ENCODE peak calls at places on chromosomes 4 and X, in seven cellular contexts. One of them, this sample, is unnamed.

GRCh38 chr4:32136081-32136787 is 1416.1 kb downstream of the PCDH7 start:
- DNase-seq in gastrocnemius medialis: no peak
- DNase-seq in tibial artery: no peak
- DNase-seq in ovary: no peak
- DNase-seq in GM12878: no peak
- DNase-seq in upper lobe of right lung: no peak
- DNase-seq in left ventricle myocardium inferior: no peak
- DNase-seq in this sample: no peak

GRCh38 chrX:125205918-125206665 is 113.6 kb upstream of the TEX13C start:
- DNase-seq in upper lobe of right lung: no peak
- DNase-seq in ovary: no peak
- DNase-seq in tibial artery: peak; percentile 61
- DNase-seq in left ventricle myocardium inferior: peak; percentile 12
- DNase-seq in gastrocnemius medialis: peak; percentile 8
- DNase-seq in GM12878: no peak
- DNase-seq in this sample: peak; percentile 24

GRCh38 chr4:165133150-165133549 is 20.5 kb upstream of the TMEM192 start:
- DNase-seq in tibial artery: no peak
- DNase-seq in gastrocnemius medialis: no peak
- DNase-seq in ovary: no peak
- DNase-seq in upper lobe of right lung: no peak
- DNase-seq in left ventricle myocardium inferior: no peak
- DNase-seq in GM12878: no peak
- DNase-seq in this sample: no peak

GRCh38 chrX:46294234-46294633 is 251.0 kb downstream of the ZNF674 start:
- DNase-seq in GM12878: no peak
- DNase-seq in left ventricle myocardium inferior: no peak
- DNase-seq in upper lobe of right lung: no peak
- DNase-seq in tibial artery: no peak
- DNase-seq in gastrocnemius medialis: no peak
- DNase-seq in ovary: no peak
- DNase-seq in this sample: no peak

GRCh38 chrX:48919360-48919821 is 567 bp upstream of the PIM2 start:
- DNase-seq in left ventricle myocardium inferior: no peak
- DNase-seq in upper lobe of right lung: no peak
- DNase-seq in gastrocnemius medialis: no peak
- DNase-seq in GM12878: no peak
- DNase-seq in tibial artery: no peak
- DNase-seq in ovary: no peak
- DNase-seq in this sample: no peak

GRCh38 chrX:46979340-46979739 is 67.1 kb downstream of the JADE3 start:
- DNase-seq in gastrocnemius medialis: no peak
- DNase-seq in tibial artery: no peak
- DNase-seq in upper lobe of right lung: no peak
- DNase-seq in ovary: no peak
- DNase-seq in GM12878: no peak
- DNase-seq in left ventricle myocardium inferior: no peak
- DNase-seq in this sample: no peak

GRCh38 chr4:125551967-125552366 is 237.2 kb downstream of the FAT4 start:
- DNase-seq in ovary: no peak
- DNase-seq in upper lobe of right lung: no peak
- DNase-seq in gastrocnemius medialis: no peak
- DNase-seq in tibial artery: no peak
- DNase-seq in GM12878: no peak
- DNase-seq in left ventricle myocardium inferior: no peak
- DNase-seq in this sample: no peak

GRCh38 chr4:38667005-38667771 is 3.2 kb downstream of the KLF3 start:
- DNase-seq in gastrocnemius medialis: peak; percentile 80
- DNase-seq in GM12878: no peak
- DNase-seq in tibial artery: peak; percentile 87
- DNase-seq in ovary: peak; percentile 80
- DNase-seq in upper lobe of right lung: no peak
- DNase-seq in left ventricle myocardium inferior: peak; percentile 58
- DNase-seq in this sample: peak; percentile 71

GRCh38 chr4:41432889-41433288 is 105.1 kb upstream of the LIMCH1 start:
- DNase-seq in upper lobe of right lung: no peak
- DNase-seq in tibial artery: no peak
- DNase-seq in GM12878: no peak
- DNase-seq in gastrocnemius medialis: no peak
- DNase-seq in ovary: no peak
- DNase-seq in left ventricle myocardium inferior: no peak
- DNase-seq in this sample: no peak

GRCh38 chr4:22389240-22389871 is 126.5 kb downstream of the ADGRA3 start:
- DNase-seq in GM12878: no peak
- DNase-seq in ovary: peak; percentile 57
- DNase-seq in tibial artery: no peak
- DNase-seq in left ventricle myocardium inferior: no peak
- DNase-seq in upper lobe of right lung: no peak
- DNase-seq in gastrocnemius medialis: no peak
- DNase-seq in this sample: peak; percentile 44

GRCh38 chr4:158327525-158327924 is 117.2 kb downstream of the TMEM144 start:
- DNase-seq in tibial artery: no peak
- DNase-seq in ovary: no peak
- DNase-seq in GM12878: no peak
- DNase-seq in upper lobe of right lung: no peak
- DNase-seq in gastrocnemius medialis: no peak
- DNase-seq in left ventricle myocardium inferior: no peak
- DNase-seq in this sample: no peak

GRCh38 chr4:74640111-74640903 is 154.0 kb downstream of the BTC start:
- DNase-seq in upper lobe of right lung: no peak
- DNase-seq in ovary: no peak
- DNase-seq in tibial artery: no peak
- DNase-seq in left ventricle myocardium inferior: no peak
- DNase-seq in GM12878: no peak
- DNase-seq in gastrocnemius medialis: no peak
- DNase-seq in this sample: no peak

GRCh38 chr4:141155586-141155985 is 22.3 kb upstream of the RNF150 start:
- DNase-seq in left ventricle myocardium inferior: no peak
- DNase-seq in GM12878: no peak
- DNase-seq in gastrocnemius medialis: no peak
- DNase-seq in tibial artery: no peak
- DNase-seq in ovary: no peak
- DNase-seq in upper lobe of right lung: no peak
- DNase-seq in this sample: no peak

GRCh38 chr4:83221897-83222441 is 62.6 kb downstream of the COQ2 start:
- DNase-seq in GM12878: peak; percentile 93
- DNase-seq in ovary: no peak
- DNase-seq in gastrocnemius medialis: no peak
- DNase-seq in tibial artery: no peak
- DNase-seq in left ventricle myocardium inferior: no peak
- DNase-seq in upper lobe of right lung: no peak
- DNase-seq in this sample: no peak

GRCh38 chr4:183905593-183906485 is 732 bp downstream of the STOX2 start:
- DNase-seq in gastrocnemius medialis: peak; percentile 22
- DNase-seq in GM12878: no peak
- DNase-seq in tibial artery: no peak
- DNase-seq in upper lobe of right lung: peak; percentile 67
- DNase-seq in left ventricle myocardium inferior: peak; percentile 44
- DNase-seq in ovary: peak; percentile 57
- DNase-seq in this sample: peak; percentile 35

GRCh38 chrX:8067754-8068469 is 103.2 kb downstream of the VCX2 start:
- DNase-seq in gastrocnemius medialis: no peak
- DNase-seq in GM12878: no peak
- DNase-seq in upper lobe of right lung: no peak
- DNase-seq in tibial artery: no peak
- DNase-seq in left ventricle myocardium inferior: no peak
- DNase-seq in ovary: no peak
- DNase-seq in this sample: no peak

DNA sequence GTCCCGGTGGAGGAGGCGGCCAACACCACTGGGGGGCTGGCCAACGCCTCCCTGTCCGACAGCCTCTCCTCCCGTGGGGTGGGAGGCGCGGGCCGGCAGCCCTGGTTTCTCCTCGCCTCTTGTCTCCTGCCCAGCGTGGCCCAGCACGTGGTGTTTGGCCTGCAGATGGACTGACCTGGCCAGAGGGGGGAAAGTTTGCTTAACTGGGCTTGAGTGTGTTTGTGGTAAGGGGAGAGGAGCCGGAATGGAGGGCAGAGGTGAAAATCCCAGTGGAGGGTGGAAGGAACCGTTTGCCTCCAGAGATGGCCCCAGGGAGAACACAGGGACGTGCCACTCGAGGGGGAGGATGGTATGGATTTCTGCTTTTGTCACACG is 27.6 kb downstream of the NYX start:
- DNase-seq in GM12878: no peak
- DNase-seq in ovary: no peak
- DNase-seq in left ventricle myocardium inferior: no peak
- DNase-seq in upper lobe of right lung: no peak
- DNase-seq in tibial artery: no peak
- DNase-seq in gastrocnemius medialis: no peak
- DNase-seq in this sample: no peak
- H3K4me3 ChIP-seq in GM12878: no peak overlapping the region
- H3K4me3 ChIP-seq in ovary: no peak overlapping the region
- H3K4me3 ChIP-seq in left ventricle myocardium inferior: no peak overlapping the region
- H3K4me3 ChIP-seq in upper lobe of right lung: no peak overlapping the region
- H3K4me3 ChIP-seq in tibial artery: no peak overlapping the region
- H3K4me3 ChIP-seq in gastrocnemius medialis: no peak overlapping the region
- H3K4me3 ChIP-seq in this sample: no peak overlapping the region

DNA sequence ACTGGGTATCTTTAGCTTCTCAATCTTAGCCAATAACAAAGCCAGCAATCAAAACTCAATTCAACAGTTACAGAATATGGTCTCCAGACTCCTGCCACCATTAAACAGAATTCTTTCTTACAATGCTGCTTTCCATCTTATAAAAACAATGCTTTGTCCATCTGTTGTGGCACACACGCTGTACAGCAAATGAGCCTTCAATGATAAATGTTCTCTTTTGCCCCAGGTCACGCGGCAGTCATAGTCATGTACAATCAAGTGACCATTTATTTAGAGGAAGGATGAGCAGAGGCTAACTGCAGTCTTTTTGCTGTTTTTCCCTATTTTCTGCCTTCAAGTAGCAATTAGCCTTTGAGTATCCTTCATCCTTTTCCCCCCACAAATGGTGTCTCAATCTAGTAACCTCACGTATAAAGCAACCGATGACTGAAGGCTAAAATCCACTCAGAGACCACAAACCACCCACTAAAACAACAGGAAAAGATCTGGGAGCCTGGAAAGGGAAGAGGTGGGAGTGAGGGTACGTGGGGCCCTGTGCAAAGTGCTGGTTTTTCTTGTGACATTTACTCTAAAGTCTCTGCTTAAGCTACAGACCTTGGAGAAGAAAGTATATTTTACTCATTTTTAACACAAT is 24.4 kb downstream of the TRIM2 start:
- DNase-seq in upper lobe of right lung: no peak
- DNase-seq in left ventricle myocardium inferior: no peak
- DNase-seq in GM12878: no peak
- DNase-seq in ovary: no peak
- DNase-seq in gastrocnemius medialis: no peak
- DNase-seq in tibial artery: no peak
- DNase-seq in this sample: no peak
- H3K27ac ChIP-seq in upper lobe of right lung: no peak overlapping the region
- H3K27ac ChIP-seq in left ventricle myocardium inferior: no peak overlapping the region
- H3K27ac ChIP-seq in GM12878: no peak overlapping the region
- H3K27ac ChIP-seq in ovary: no peak overlapping the region
- H3K27ac ChIP-seq in gastrocnemius medialis: no peak overlapping the region
- H3K27ac ChIP-seq in tibial artery: no peak overlapping the region
- H3K27ac ChIP-seq in this sample: no peak overlapping the region

DNA sequence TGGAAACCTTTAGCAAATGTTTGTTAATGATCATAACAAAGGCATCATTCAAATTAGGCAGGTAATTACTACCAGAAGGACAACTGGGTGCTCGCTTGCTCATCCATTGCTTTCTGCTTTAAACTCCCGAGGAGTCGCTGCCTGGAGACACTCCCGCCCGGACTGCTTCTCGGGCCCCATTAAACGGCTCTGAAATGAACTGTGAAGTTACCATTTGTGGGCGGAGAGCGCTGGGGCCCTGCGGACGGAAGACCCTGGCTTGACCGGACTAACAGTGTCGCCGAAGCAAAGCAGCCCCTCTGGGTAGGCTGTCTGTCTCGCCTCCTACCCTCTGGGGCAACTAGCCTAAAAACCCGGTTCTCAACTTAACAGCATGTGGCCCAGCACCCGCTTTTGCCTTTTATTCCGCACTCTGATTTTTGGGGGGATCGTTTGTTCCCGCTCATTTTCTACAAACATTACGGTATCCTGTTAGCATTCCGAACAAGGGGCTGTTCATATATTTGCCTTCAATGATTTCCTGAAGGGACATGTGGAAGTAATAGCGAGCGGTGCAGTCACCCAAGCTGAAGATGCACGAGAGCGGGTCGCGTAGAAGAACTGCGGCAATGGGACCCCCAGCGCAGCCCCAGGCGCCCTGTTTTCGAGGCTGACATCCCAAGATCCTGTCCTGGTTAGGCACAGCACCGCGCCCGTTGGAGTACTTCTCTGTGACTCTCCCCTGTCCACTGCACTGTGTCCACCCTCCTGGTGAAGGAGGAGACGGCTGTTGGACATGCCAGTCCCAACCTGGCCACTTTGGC is 1.6 kb upstream of the PDGFRA start:
- DNase-seq in upper lobe of right lung: no peak
- DNase-seq in tibial artery: peak; percentile 71
- DNase-seq in gastrocnemius medialis: no peak
- DNase-seq in ovary: peak; percentile 54
- DNase-seq in left ventricle myocardium inferior: no peak
- DNase-seq in GM12878: no peak
- DNase-seq in this sample: peak; percentile 73
- H3K4me3 ChIP-seq in upper lobe of right lung: peak overlapping the region; percentile 49
- H3K4me3 ChIP-seq in tibial artery: peak overlapping the region; percentile 69
- H3K4me3 ChIP-seq in gastrocnemius medialis: peak overlapping the region; percentile 42
- H3K4me3 ChIP-seq in ovary: peak overlapping the region; percentile 32
- H3K4me3 ChIP-seq in left ventricle myocardium inferior: peak overlapping the region; percentile 74
- H3K4me3 ChIP-seq in GM12878: peak overlapping the region; percentile 54
- H3K4me3 ChIP-seq in this sample: peak overlapping the region; percentile 53

GRCh38 chr4:104596189-104596588 is 101.5 kb upstream of the CXXC4 start:
- DNase-seq in GM12878: no peak
- DNase-seq in ovary: no peak
- DNase-seq in tibial artery: no peak
- DNase-seq in upper lobe of right lung: no peak
- DNase-seq in left ventricle myocardium inferior: no peak
- DNase-seq in gastrocnemius medialis: no peak
- DNase-seq in this sample: no peak

GRCh38 chr4:104591505-104591904 is 96.8 kb upstream of the CXXC4 start:
- DNase-seq in tibial artery: no peak
- DNase-seq in ovary: no peak
- DNase-seq in left ventricle myocardium inferior: peak; percentile 28
- DNase-seq in upper lobe of right lung: no peak
- DNase-seq in GM12878: no peak
- DNase-seq in gastrocnemius medialis: no peak
- DNase-seq in this sample: peak; percentile 43

GRCh38 chr4:104589264-104589868 is 94.7 kb upstream of the CXXC4 start:
- DNase-seq in upper lobe of right lung: no peak
- DNase-seq in ovary: no peak
- DNase-seq in left ventricle myocardium inferior: no peak
- DNase-seq in gastrocnemius medialis: no peak
- DNase-seq in GM12878: no peak
- DNase-seq in tibial artery: no peak
- DNase-seq in this sample: no peak

DNA sequence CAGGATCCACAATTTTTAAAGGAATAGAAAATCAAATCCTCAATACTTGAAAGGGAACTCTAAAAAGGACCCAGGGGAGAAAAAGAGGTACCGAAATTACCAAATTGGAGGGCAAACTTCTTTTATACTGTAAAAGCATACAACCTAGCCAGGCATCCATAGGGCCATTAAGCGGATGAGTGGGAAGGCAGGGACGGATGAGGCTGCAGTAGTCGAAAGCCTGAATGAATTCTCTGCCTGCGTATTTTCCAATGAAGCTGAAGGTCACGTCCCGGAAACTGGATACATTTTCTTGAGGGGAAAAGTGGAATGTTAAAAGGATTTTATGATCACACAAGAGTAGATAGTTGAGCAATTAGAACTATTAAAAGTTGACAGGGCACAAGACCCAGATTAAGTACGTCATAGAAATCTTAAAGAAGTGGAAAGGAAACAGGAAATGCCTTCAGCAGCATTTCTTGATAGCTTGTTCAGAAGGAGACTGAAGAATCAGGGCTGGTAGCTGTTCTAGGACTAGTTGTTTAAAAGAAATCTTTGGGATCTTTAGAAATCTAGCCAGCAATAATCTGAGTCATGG is 98.3 kb upstream of the CXXC4 start:
- DNase-seq in tibial artery: no peak
- DNase-seq in ovary: no peak
- DNase-seq in upper lobe of right lung: no peak
- DNase-seq in left ventricle myocardium inferior: no peak
- DNase-seq in GM12878: no peak
- DNase-seq in gastrocnemius medialis: no peak
- DNase-seq in this sample: no peak
- H3K27ac ChIP-seq in tibial artery: peak overlapping the region; percentile 34
- H3K27ac ChIP-seq in ovary: no peak overlapping the region
- H3K27ac ChIP-seq in upper lobe of right lung: no peak overlapping the region
- H3K27ac ChIP-seq in left ventricle myocardium inferior: no peak overlapping the region
- H3K27ac ChIP-seq in GM12878: no peak overlapping the region
- H3K27ac ChIP-seq in gastrocnemius medialis: no peak overlapping the region
- H3K27ac ChIP-seq in this sample: no peak overlapping the region

This sample was measured in right cardiac atrium.